ENCODE peak calls at places on chromosomes 16 and 17, in nine cellular contexts. One of them, this sample, is unnamed.

GRCh38 chr16:66447491-66447890 is 20.4 kb downstream of the BEAN1 start:
- DNase-seq in stomach: no peak
- DNase-seq in IMR-90: no peak
- DNase-seq in tibial nerve: no peak
- DNase-seq in neural progenitor cell: no peak
- DNase-seq in endothelial cell of umbilical vein: no peak
- DNase-seq in prostate gland: no peak
- DNase-seq in ovary: no peak
- DNase-seq in brain microvascular endothelial cell: no peak
- DNase-seq in this sample: peak

GRCh38 chr17:18270046-18270850 is 9.8 kb downstream of the MIEF2 start:
- DNase-seq in IMR-90: no peak
- DNase-seq in prostate gland: no peak
- DNase-seq in neural progenitor cell: no peak
- DNase-seq in tibial nerve: no peak
- DNase-seq in brain microvascular endothelial cell: no peak
- DNase-seq in ovary: no peak
- DNase-seq in stomach: no peak
- DNase-seq in endothelial cell of umbilical vein: no peak
- DNase-seq in this sample: no peak

GRCh38 chr16:29745853-29746345 is at the start of gene C16orf54:
- DNase-seq in tibial nerve: peak
- DNase-seq in stomach: peak
- DNase-seq in endothelial cell of umbilical vein: no peak
- DNase-seq in IMR-90: no peak
- DNase-seq in neural progenitor cell: no peak
- DNase-seq in ovary: no peak
- DNase-seq in prostate gland: no peak
- DNase-seq in brain microvascular endothelial cell: no peak
- DNase-seq in this sample: peak

GRCh38 chr16:27867122-27868110 is 196.1 kb downstream of the GSG1L start:
- DNase-seq in endothelial cell of umbilical vein: peak
- DNase-seq in prostate gland: peak
- DNase-seq in tibial nerve: no peak
- DNase-seq in IMR-90: peak
- DNase-seq in ovary: peak
- DNase-seq in neural progenitor cell: peak
- DNase-seq in stomach: peak
- DNase-seq in brain microvascular endothelial cell: peak
- DNase-seq in this sample: no peak

GRCh38 chr17:75665981-75666380 is 973 bp downstream of the RECQL5 start:
- DNase-seq in ovary: no peak
- DNase-seq in tibial nerve: no peak
- DNase-seq in endothelial cell of umbilical vein: no peak
- DNase-seq in neural progenitor cell: no peak
- DNase-seq in brain microvascular endothelial cell: no peak
- DNase-seq in IMR-90: no peak
- DNase-seq in stomach: no peak
- DNase-seq in prostate gland: no peak
- DNase-seq in this sample: no peak

GRCh38 chr17:30956764-30957374 is 14.0 kb upstream of the RNF135 start:
- DNase-seq in brain microvascular endothelial cell: no peak
- DNase-seq in neural progenitor cell: peak
- DNase-seq in endothelial cell of umbilical vein: peak
- DNase-seq in ovary: no peak
- DNase-seq in stomach: no peak
- DNase-seq in IMR-90: no peak
- DNase-seq in tibial nerve: no peak
- DNase-seq in prostate gland: no peak
- DNase-seq in this sample: no peak

GRCh38 chr17:64769712-64770111 is 107.6 kb upstream of the SMURF2 start:
- DNase-seq in tibial nerve: no peak
- DNase-seq in endothelial cell of umbilical vein: no peak
- DNase-seq in IMR-90: no peak
- DNase-seq in brain microvascular endothelial cell: no peak
- DNase-seq in neural progenitor cell: no peak
- DNase-seq in prostate gland: no peak
- DNase-seq in stomach: no peak
- DNase-seq in ovary: no peak
- DNase-seq in this sample: no peak

GRCh38 chr16:48961546-48961945 is 320.1 kb downstream of the CBLN1 start:
- DNase-seq in brain microvascular endothelial cell: no peak
- DNase-seq in ovary: no peak
- DNase-seq in neural progenitor cell: no peak
- DNase-seq in IMR-90: no peak
- DNase-seq in tibial nerve: no peak
- DNase-seq in prostate gland: no peak
- DNase-seq in endothelial cell of umbilical vein: no peak
- DNase-seq in stomach: no peak
- DNase-seq in this sample: no peak

GRCh38 chr16:4694664-4695451 is 1.5 kb downstream of the NUDT16L1 start:
- DNase-seq in tibial nerve: peak
- DNase-seq in endothelial cell of umbilical vein: no peak
- DNase-seq in prostate gland: no peak
- DNase-seq in stomach: no peak
- DNase-seq in ovary: peak
- DNase-seq in brain microvascular endothelial cell: no peak
- DNase-seq in neural progenitor cell: no peak
- DNase-seq in IMR-90: no peak
- DNase-seq in this sample: no peak
- TF ChIP-seq CTCF in tibial nerve: peak
- TF ChIP-seq CTCF in endothelial cell of umbilical vein: no peak
- TF ChIP-seq CTCF in prostate gland: no peak
- TF ChIP-seq CTCF in stomach: no peak
- TF ChIP-seq CTCF in ovary: no peak
- TF ChIP-seq CTCF in brain microvascular endothelial cell: peak
- TF ChIP-seq CTCF in neural progenitor cell: no peak
- TF ChIP-seq CTCF in IMR-90: no peak
- TF ChIP-seq CTCF in this sample: no peak

GRCh38 chr17:74654742-74655141 is 31.2 kb upstream of the CD300E start:
- DNase-seq in ovary: no peak
- DNase-seq in neural progenitor cell: no peak
- DNase-seq in endothelial cell of umbilical vein: no peak
- DNase-seq in stomach: no peak
- DNase-seq in IMR-90: no peak
- DNase-seq in prostate gland: no peak
- DNase-seq in tibial nerve: no peak
- DNase-seq in brain microvascular endothelial cell: no peak
- DNase-seq in this sample: no peak

GRCh38 chr17:74646231-74646630 is 22.7 kb upstream of the CD300E start:
- DNase-seq in stomach: no peak
- DNase-seq in brain microvascular endothelial cell: peak
- DNase-seq in IMR-90: no peak
- DNase-seq in tibial nerve: no peak
- DNase-seq in endothelial cell of umbilical vein: no peak
- DNase-seq in ovary: no peak
- DNase-seq in neural progenitor cell: no peak
- DNase-seq in prostate gland: no peak
- DNase-seq in this sample: no peak

GRCh38 chr17:74647871-74648672 is 24.5 kb upstream of the CD300E start:
- DNase-seq in brain microvascular endothelial cell: no peak
- DNase-seq in endothelial cell of umbilical vein: no peak
- DNase-seq in prostate gland: no peak
- DNase-seq in tibial nerve: no peak
- DNase-seq in ovary: no peak
- DNase-seq in IMR-90: no peak
- DNase-seq in neural progenitor cell: no peak
- DNase-seq in stomach: no peak
- DNase-seq in this sample: no peak

GRCh38 chr17:74652020-74652419 is 28.5 kb upstream of the CD300E start:
- DNase-seq in stomach: no peak
- DNase-seq in endothelial cell of umbilical vein: no peak
- DNase-seq in ovary: no peak
- DNase-seq in neural progenitor cell: no peak
- DNase-seq in brain microvascular endothelial cell: no peak
- DNase-seq in tibial nerve: no peak
- DNase-seq in IMR-90: no peak
- DNase-seq in prostate gland: no peak
- DNase-seq in this sample: no peak

GRCh38 chr17:74649909-74650308 is 26.4 kb upstream of the CD300E start:
- DNase-seq in endothelial cell of umbilical vein: no peak
- DNase-seq in stomach: no peak
- DNase-seq in IMR-90: no peak
- DNase-seq in neural progenitor cell: no peak
- DNase-seq in prostate gland: no peak
- DNase-seq in brain microvascular endothelial cell: no peak
- DNase-seq in ovary: no peak
- DNase-seq in tibial nerve: no peak
- DNase-seq in this sample: no peak
- H3K27ac ChIP-seq in endothelial cell of umbilical vein: no peak
- H3K27ac ChIP-seq in stomach: no peak
- H3K27ac ChIP-seq in IMR-90: no peak
- H3K27ac ChIP-seq in neural progenitor cell: no peak
- H3K27ac ChIP-seq in prostate gland: no peak
- H3K27ac ChIP-seq in brain microvascular endothelial cell: no peak
- H3K27ac ChIP-seq in ovary: no peak
- H3K27ac ChIP-seq in tibial nerve: no peak
- H3K27ac ChIP-seq in this sample: no peak

GRCh38 chr17:981292-981658 is 1.7 kb upstream of the NXN start:
- DNase-seq in neural progenitor cell: no peak
- DNase-seq in tibial nerve: no peak
- DNase-seq in endothelial cell of umbilical vein: no peak
- DNase-seq in prostate gland: no peak
- DNase-seq in brain microvascular endothelial cell: no peak
- DNase-seq in ovary: no peak
- DNase-seq in stomach: no peak
- DNase-seq in IMR-90: no peak
- DNase-seq in this sample: no peak
- TF ChIP-seq CTCF in neural progenitor cell: no peak
- TF ChIP-seq CTCF in tibial nerve: no peak
- TF ChIP-seq CTCF in endothelial cell of umbilical vein: no peak
- TF ChIP-seq CTCF in prostate gland: no peak
- TF ChIP-seq CTCF in brain microvascular endothelial cell: no peak
- TF ChIP-seq CTCF in ovary: no peak
- TF ChIP-seq CTCF in stomach: no peak
- TF ChIP-seq CTCF in IMR-90: no peak
- TF ChIP-seq CTCF in this sample: no peak

GRCh38 chr17:78485416-78486168 is 91.6 kb downstream of the DNAH17 start:
- DNase-seq in IMR-90: no peak
- DNase-seq in stomach: no peak
- DNase-seq in tibial nerve: no peak
- DNase-seq in neural progenitor cell: no peak
- DNase-seq in ovary: no peak
- DNase-seq in prostate gland: no peak
- DNase-seq in brain microvascular endothelial cell: no peak
- DNase-seq in endothelial cell of umbilical vein: no peak
- DNase-seq in this sample: no peak
- H3K27ac ChIP-seq in IMR-90: no peak
- H3K27ac ChIP-seq in stomach: no peak
- H3K27ac ChIP-seq in tibial nerve: no peak
- H3K27ac ChIP-seq in neural progenitor cell: no peak
- H3K27ac ChIP-seq in ovary: no peak
- H3K27ac ChIP-seq in prostate gland: no peak
- H3K27ac ChIP-seq in brain microvascular endothelial cell: no peak
- H3K27ac ChIP-seq in endothelial cell of umbilical vein: no peak
- H3K27ac ChIP-seq in this sample: no peak

GRCh38 chr17:4161179-4161559 is 18.2 kb downstream of the CYB5D2 start:
- DNase-seq in prostate gland: peak
- DNase-seq in IMR-90: peak
- DNase-seq in ovary: no peak
- DNase-seq in endothelial cell of umbilical vein: peak
- DNase-seq in brain microvascular endothelial cell: peak
- DNase-seq in tibial nerve: peak
- DNase-seq in neural progenitor cell: no peak
- DNase-seq in stomach: peak
- DNase-seq in this sample: no peak
- TF ChIP-seq CTCF in prostate gland: peak
- TF ChIP-seq CTCF in IMR-90: peak
- TF ChIP-seq CTCF in ovary: no peak
- TF ChIP-seq CTCF in endothelial cell of umbilical vein: no peak
- TF ChIP-seq CTCF in brain microvascular endothelial cell: peak
- TF ChIP-seq CTCF in tibial nerve: no peak
- TF ChIP-seq CTCF in neural progenitor cell: no peak
- TF ChIP-seq CTCF in stomach: no peak
- TF ChIP-seq CTCF in this sample: no peak

DNA sequence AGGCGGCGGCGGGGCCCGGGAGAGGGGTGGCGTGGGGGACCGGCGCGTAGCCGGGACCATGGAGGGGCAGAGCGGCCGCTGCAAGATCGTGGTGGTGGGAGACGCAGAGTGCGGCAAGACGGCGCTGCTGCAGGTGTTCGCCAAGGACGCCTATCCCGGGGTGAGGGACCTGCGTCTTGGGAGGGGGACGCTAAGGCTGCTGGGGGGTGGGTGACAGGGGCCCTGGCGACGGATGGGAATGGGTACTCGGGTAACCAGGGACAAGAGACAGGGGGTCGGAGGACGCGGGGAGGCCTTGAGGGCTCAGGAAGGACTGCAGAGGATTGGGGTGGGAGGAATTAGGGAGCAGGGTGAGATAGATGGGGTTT is 243 bp downstream of the RND2 start:
- DNase-seq in brain microvascular endothelial cell: no peak
- DNase-seq in endothelial cell of umbilical vein: no peak
- DNase-seq in neural progenitor cell: no peak
- DNase-seq in ovary: no peak
- DNase-seq in stomach: no peak
- DNase-seq in prostate gland: no peak
- DNase-seq in IMR-90: no peak
- DNase-seq in tibial nerve: no peak
- DNase-seq in this sample: no peak
- H3K27ac ChIP-seq in brain microvascular endothelial cell: no peak
- H3K27ac ChIP-seq in endothelial cell of umbilical vein: no peak
- H3K27ac ChIP-seq in neural progenitor cell: no peak
- H3K27ac ChIP-seq in ovary: peak
- H3K27ac ChIP-seq in stomach: peak
- H3K27ac ChIP-seq in prostate gland: peak
- H3K27ac ChIP-seq in IMR-90: no peak
- H3K27ac ChIP-seq in tibial nerve: peak
- H3K27ac ChIP-seq in this sample: no peak